ENCODE peak calls at places on chromosome 13, in four cellular contexts. T is HepG2, Q is HCT116, L is K562. J is an unnamed sample.

GRCh38 chr13:74633734-74634133 is 499.5 kb upstream of the KLF12 start:
- DNase-seq in L (no peak), Q (no peak), T (no peak), J (no peak)

GRCh38 chr13:44470623-44471562 is 97.3 kb downstream of the SERP2 start:
- DNase-seq in T (peak; percentile 29), L (peak; percentile 6), Q (peak; percentile 35), J (no peak)

GRCh38 chr13:76741624-76742023 is 144.6 kb downstream of the KCTD12 start:
- DNase-seq in T (no peak), Q (no peak), L (no peak), J (no peak)

GRCh38 chr13:59483441-59484116 is 680.1 kb downstream of the DIAPH3 start:
- DNase-seq in T (no peak), L (no peak), Q (no peak), J (no peak)

GRCh38 chr13:51802601-51803000 is 1.4 kb downstream of the DHRS12 start:
- DNase-seq in Q (no peak), L (no peak), T (no peak), J (no peak)

GRCh38 chr13:40026741-40027140 is 371.3 kb downstream of the COG6 start:
- DNase-seq in Q (no peak), T (no peak), L (no peak), J (no peak)

GRCh38 chr13:48859168-48860105 is 116.3 kb upstream of the FNDC3A start:
- DNase-seq in T (no peak), Q (no peak), L (no peak), J (no peak)

GRCh38 chr13:40101708-40102359 is 446.4 kb downstream of the COG6 start:
- DNase-seq in Q (no peak), L (no peak), T (no peak), J (no peak)

GRCh38 chr13:77379508-77379907 is 52.6 kb upstream of the MYCBP2 start:
- DNase-seq in Q (no peak), T (no peak), L (no peak), J (no peak)

GRCh38 chr13:42275098-42275471 is 3.1 kb downstream of the AKAP11 start:
- DNase-seq in Q (no peak), L (no peak), T (no peak), J (no peak)

GRCh38 chr13:30705672-30706071 is 29.7 kb upstream of the ALOX5AP start:
- DNase-seq in L (no peak), Q (no peak), T (no peak), J (no peak)

GRCh38 chr13:110419391-110419791 is 112.3 kb downstream of the COL4A2 start:
- DNase-seq in L (no peak), Q (no peak), T (peak; percentile 14), J (no peak)

GRCh38 chr13:37074703-37075102 is 15.2 kb upstream of the SUPT20H start:
- DNase-seq in T (no peak), L (no peak), Q (peak; percentile 8), J (no peak)
- TF ChIP-seq TCF7L2 in T (no peak), L (no peak), Q (no peak), J (no peak)

DNA sequence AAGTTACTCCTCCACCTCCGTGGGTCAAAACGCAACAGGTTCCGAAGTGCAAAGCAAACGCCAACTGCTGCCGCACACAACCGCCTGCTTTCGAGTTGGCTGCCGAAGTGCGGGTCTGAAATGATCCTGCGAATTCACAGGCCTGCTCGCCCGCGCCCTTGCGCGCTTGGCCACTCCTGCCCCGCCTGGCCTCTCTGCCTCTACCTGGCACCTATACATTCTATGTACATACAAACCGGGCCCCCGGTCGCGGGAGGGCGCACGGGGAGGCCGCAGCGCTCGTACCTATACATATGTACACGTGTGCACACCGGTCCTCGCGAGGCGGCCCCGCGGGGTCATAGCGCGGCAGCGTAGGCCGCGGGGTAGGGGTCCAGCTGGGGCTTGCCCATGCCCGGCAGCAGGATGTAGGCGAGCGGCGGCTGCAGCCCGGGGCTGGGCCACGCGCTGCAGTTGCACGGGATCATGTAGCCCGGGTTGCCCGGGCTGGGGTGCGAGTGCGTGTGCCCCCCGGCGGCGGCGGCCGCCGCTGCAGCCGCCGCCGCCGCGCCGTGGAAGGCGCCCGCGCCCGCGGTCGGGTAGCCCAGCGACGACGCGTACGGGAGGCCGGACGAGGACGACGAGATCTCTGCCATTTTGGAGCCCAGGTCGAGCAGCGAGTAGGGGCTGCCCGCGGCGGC is 1.3 kb downstream of the SOX21 start:
- DNase-seq in Q (no peak), T (no peak), L (peak; percentile 54), J (no peak)
- TF ChIP-seq CTCF in Q (no peak), T (peak; percentile 21), L (peak; percentile 18), J (peak; percentile 77)

DNA sequence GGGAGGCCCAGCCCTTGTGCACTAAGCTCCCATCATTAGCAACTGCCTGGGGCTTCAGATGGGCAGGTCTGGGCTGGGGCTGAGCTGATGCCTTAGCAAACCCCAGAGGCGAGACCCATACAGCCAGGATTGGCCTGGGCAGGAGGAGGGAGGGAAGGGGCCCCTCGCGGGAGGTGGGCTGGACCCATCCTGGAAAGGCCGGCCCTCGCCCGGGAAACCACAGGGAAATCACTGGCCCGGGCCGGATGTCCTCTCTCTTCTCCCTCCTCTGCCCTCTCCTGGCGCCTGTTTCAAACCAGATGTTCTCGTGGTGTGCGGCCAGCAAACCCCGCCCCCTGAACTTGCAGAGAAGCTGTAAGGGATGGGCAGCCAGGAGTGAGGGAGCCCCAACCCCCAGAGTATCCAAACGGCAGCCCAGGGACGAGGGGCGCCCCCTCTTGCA is 43.1 kb downstream of the TMEM255B start:
- DNase-seq in L (peak; percentile 27), Q (no peak), T (peak; percentile 13), J (no peak)
- TF ChIP-seq POLR2AphosphoS5 in L (no peak), Q (no peak), T (no peak), J (no peak)

GRCh38 chr13:102273111-102273510 is 128.7 kb downstream of the FGF14 start:
- DNase-seq in L (no peak), Q (no peak), T (no peak), J (no peak)
- TF ChIP-seq TCF7L2 in L (no peak), Q (no peak), T (no peak), J (no peak)

GRCh38 chr13:24985102-24985501 is 110.8 kb upstream of the PABPC3 start:
- DNase-seq in Q (no peak), L (no peak), T (no peak), J (no peak)

GRCh38 chr13:24982333-24982999 is 113.5 kb upstream of the PABPC3 start:
- DNase-seq in Q (no peak), L (no peak), T (no peak), J (no peak)

GRCh38 chr13:24983094-24983493 is 112.8 kb upstream of the PABPC3 start:
- DNase-seq in Q (no peak), T (no peak), L (no peak), J (no peak)

GRCh38 chr13:24984134-24984533 is 111.8 kb upstream of the PABPC3 start:
- DNase-seq in T (no peak), Q (no peak), L (no peak), J (no peak)

GRCh38 chr13:24986826-24987225 is 109.1 kb upstream of the PABPC3 start:
- DNase-seq in L (no peak), Q (no peak), T (no peak), J (no peak)
- TF ChIP-seq CTCF in L (no peak), Q (no peak), T (no peak), J (no peak)

DNA sequence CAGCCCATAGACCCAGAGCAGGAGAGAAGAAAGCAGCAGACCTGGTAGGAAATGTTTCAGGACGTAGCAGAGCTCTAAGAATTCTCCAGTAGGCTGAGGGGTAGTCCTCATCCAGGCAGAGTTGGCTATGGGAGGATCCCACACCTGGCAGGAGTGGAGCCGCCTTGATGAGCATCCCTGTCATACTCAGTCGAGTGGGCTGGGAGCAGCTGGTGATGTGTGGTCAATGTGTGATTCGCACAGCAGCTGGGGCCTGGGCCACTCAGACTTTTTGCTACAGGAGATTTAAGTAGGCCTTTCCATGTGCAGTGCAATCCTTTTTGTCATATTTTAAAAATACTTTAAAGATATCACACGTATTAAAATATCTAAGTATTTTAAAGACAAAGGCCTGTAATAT is 56.6 kb downstream of the MYO16 start:
- DNase-seq in T (no peak), Q (no peak), L (no peak), J (no peak)
- TF ChIP-seq POLR2AphosphoS5 in T (no peak), Q (no peak), L (no peak), J (no peak)

GRCh38 chr13:32427852-32428580 is at the start of gene N4BP2L1:
- DNase-seq in Q (no peak), L (no peak), T (peak; percentile 96), J (no peak)
- TF ChIP-seq TCF7L2 in Q (no peak), L (no peak), T (no peak), J (no peak)

GRCh38 chr13:20988033-20988908 is 73.1 kb downstream of the LATS2 start:
- DNase-seq in L (no peak), T (no peak), Q (no peak), J (no peak)
- TF ChIP-seq CTCF in L (no peak), T (no peak), Q (no peak), J (no peak)

GRCh38 chr13:21046203-21046602 is 15.2 kb downstream of the LATS2 start:
- DNase-seq in Q (no peak), T (no peak), L (no peak), J (no peak)
- TF ChIP-seq POLR2AphosphoS5 in Q (no peak), T (no peak), L (no peak), J (no peak)